ENCODE peak calls at places on chromosomes 4 and X, in nine cellular contexts. One of them, this sample, is unnamed.

GRCh38 chr4:48305508-48305907 is 35.8 kb upstream of the SLAIN2 start:
- DNase-seq in HT1080: no peak
- DNase-seq in spleen: no peak
- DNase-seq in stimulated activated CD8-positive, alpha-beta memory T cell treated with anti-CD3 and anti-CD28 coated beads, Interleukin-7, amount 100 ng/mL, for 1 hour: no peak
- DNase-seq in AG08396: no peak
- DNase-seq in lung: no peak
- DNase-seq in BE2C: no peak
- DNase-seq in A172: no peak
- DNase-seq in H54: no peak
- DNase-seq in this sample: no peak

GRCh38 chrX:22041931-22042530 is 9.9 kb downstream of the PHEX start:
- DNase-seq in HT1080: no peak
- DNase-seq in AG08396: no peak
- DNase-seq in lung: no peak
- DNase-seq in stimulated activated CD8-positive, alpha-beta memory T cell treated with anti-CD3 and anti-CD28 coated beads, Interleukin-7, amount 100 ng/mL, for 1 hour: no peak
- DNase-seq in spleen: no peak
- DNase-seq in H54: no peak
- DNase-seq in A172: no peak
- DNase-seq in BE2C: no peak
- DNase-seq in this sample: no peak

GRCh38 chr4:160202802-160203201 is 1099.9 kb downstream of the RAPGEF2 start:
- DNase-seq in stimulated activated CD8-positive, alpha-beta memory T cell treated with anti-CD3 and anti-CD28 coated beads, Interleukin-7, amount 100 ng/mL, for 1 hour: no peak
- DNase-seq in lung: no peak
- DNase-seq in HT1080: peak; percentile 85
- DNase-seq in H54: no peak
- DNase-seq in BE2C: no peak
- DNase-seq in A172: peak; percentile 5
- DNase-seq in AG08396: no peak
- DNase-seq in spleen: no peak
- DNase-seq in this sample: no peak

GRCh38 chr4:18202510-18202909 is 181.0 kb upstream of the LCORL start:
- DNase-seq in BE2C: no peak
- DNase-seq in AG08396: no peak
- DNase-seq in stimulated activated CD8-positive, alpha-beta memory T cell treated with anti-CD3 and anti-CD28 coated beads, Interleukin-7, amount 100 ng/mL, for 1 hour: no peak
- DNase-seq in spleen: no peak
- DNase-seq in A172: no peak
- DNase-seq in HT1080: no peak
- DNase-seq in H54: no peak
- DNase-seq in lung: no peak
- DNase-seq in this sample: no peak

GRCh38 chr4:12633058-12633651 is 851.0 kb downstream of the RAB28 start:
- DNase-seq in AG08396: peak; percentile 49
- DNase-seq in HT1080: peak; percentile 66
- DNase-seq in lung: peak; percentile 69
- DNase-seq in spleen: peak; percentile 88
- DNase-seq in BE2C: peak; percentile 70
- DNase-seq in stimulated activated CD8-positive, alpha-beta memory T cell treated with anti-CD3 and anti-CD28 coated beads, Interleukin-7, amount 100 ng/mL, for 1 hour: peak; percentile 12
- DNase-seq in A172: peak; percentile 57
- DNase-seq in H54: peak; percentile 1
- DNase-seq in this sample: peak; percentile 70

GRCh38 chrX:9873952-9874351 is 87.7 kb downstream of the SHROOM2 start:
- DNase-seq in spleen: no peak
- DNase-seq in AG08396: peak; percentile 36
- DNase-seq in lung: peak; percentile 56
- DNase-seq in stimulated activated CD8-positive, alpha-beta memory T cell treated with anti-CD3 and anti-CD28 coated beads, Interleukin-7, amount 100 ng/mL, for 1 hour: no peak
- DNase-seq in HT1080: peak; percentile 15
- DNase-seq in H54: no peak
- DNase-seq in A172: peak; percentile 44
- DNase-seq in BE2C: peak; percentile 36
- DNase-seq in this sample: peak; percentile 69

GRCh38 chr4:74374561-74375327 is 9.8 kb downstream of the EREG start:
- DNase-seq in AG08396: peak; percentile 18
- DNase-seq in spleen: no peak
- DNase-seq in BE2C: no peak
- DNase-seq in stimulated activated CD8-positive, alpha-beta memory T cell treated with anti-CD3 and anti-CD28 coated beads, Interleukin-7, amount 100 ng/mL, for 1 hour: no peak
- DNase-seq in lung: peak; percentile 53
- DNase-seq in H54: peak; percentile 29
- DNase-seq in HT1080: peak; percentile 96
- DNase-seq in A172: peak; percentile 89
- DNase-seq in this sample: peak; percentile 65

GRCh38 chr4:23594125-23594524 is 295.7 kb downstream of the PPARGC1A start:
- DNase-seq in BE2C: no peak
- DNase-seq in A172: no peak
- DNase-seq in AG08396: no peak
- DNase-seq in H54: no peak
- DNase-seq in spleen: no peak
- DNase-seq in HT1080: no peak
- DNase-seq in stimulated activated CD8-positive, alpha-beta memory T cell treated with anti-CD3 and anti-CD28 coated beads, Interleukin-7, amount 100 ng/mL, for 1 hour: no peak
- DNase-seq in lung: no peak
- DNase-seq in this sample: no peak

GRCh38 chr4:36312511-36312910 is 31.1 kb downstream of the DTHD1 start:
- DNase-seq in H54: no peak
- DNase-seq in BE2C: no peak
- DNase-seq in HT1080: no peak
- DNase-seq in lung: no peak
- DNase-seq in stimulated activated CD8-positive, alpha-beta memory T cell treated with anti-CD3 and anti-CD28 coated beads, Interleukin-7, amount 100 ng/mL, for 1 hour: no peak
- DNase-seq in AG08396: no peak
- DNase-seq in spleen: no peak
- DNase-seq in A172: no peak
- DNase-seq in this sample: no peak

GRCh38 chrX:40368611-40369061 is 212.1 kb upstream of the ATP6AP2 start:
- DNase-seq in stimulated activated CD8-positive, alpha-beta memory T cell treated with anti-CD3 and anti-CD28 coated beads, Interleukin-7, amount 100 ng/mL, for 1 hour: no peak
- DNase-seq in A172: peak; percentile 13
- DNase-seq in lung: no peak
- DNase-seq in BE2C: no peak
- DNase-seq in spleen: no peak
- DNase-seq in HT1080: no peak
- DNase-seq in AG08396: no peak
- DNase-seq in H54: no peak
- DNase-seq in this sample: no peak